ENCODE peak calls at places on chromosomes 3 and 15, in eight cellular contexts. O is PC-3, S is adrenal gland, M is heart left ventricle, P is body of pancreas, Q is OCI-LY7, F is lower lobe of right lung, B is psoas muscle. N is an unnamed sample.

GRCh38 chr3:137165117-137165806 is 207.5 kb downstream of the IL20RB start:
- DNase-seq in O (peak; percentile 29), S (no peak), M (no peak), P (no peak), Q (no peak), F (no peak), B (no peak), N (peak; percentile 43)

GRCh38 chr3:162022931-162023330 is 526.3 kb downstream of the OTOL1 start:
- DNase-seq in O (no peak), S (no peak), M (no peak), P (no peak), Q (no peak), F (no peak), B (no peak), N (no peak)

GRCh38 chr3:60064210-60065178 is 1014.7 kb upstream of the CFAP20DC start:
- DNase-seq in O (peak; percentile 22), S (no peak), M (no peak), P (no peak), Q (no peak), F (no peak), B (no peak), N (peak; percentile 80)

GRCh38 chr15:86373147-86373546 is 293.5 kb downstream of the AGBL1 start:
- DNase-seq in O (no peak), S (no peak), M (no peak), P (no peak), Q (no peak), F (no peak), B (no peak), N (no peak)

GRCh38 chr15:85581495-85581894 is 201.1 kb downstream of the AKAP13 start:
- DNase-seq in O (no peak), S (peak; percentile 32), M (peak; percentile 69), P (peak; percentile 66), Q (peak; percentile 19), F (peak; percentile 71), B (peak; percentile 64), N (no peak)

GRCh38 chr3:172981407-172981983 is 159.5 kb downstream of the SPATA16 start:
- DNase-seq in O (no peak), S (no peak), M (no peak), P (no peak), Q (no peak), F (no peak), B (no peak), N (no peak)

GRCh38 chr3:143850877-143851276 is 2.6 kb upstream of the SLC9A9 start:
- DNase-seq in O (no peak), S (no peak), M (no peak), P (no peak), Q (no peak), F (no peak), B (no peak), N (no peak)

GRCh38 chr3:4695846-4696245 is 202.7 kb downstream of the ITPR1 start:
- DNase-seq in O (peak; percentile 82), S (no peak), M (no peak), P (no peak), Q (no peak), F (no peak), B (no peak), N (no peak)

GRCh38 chr15:57518779-57519410 is 72.8 kb upstream of the MYZAP start:
- DNase-seq in O (no peak), S (no peak), M (no peak), P (no peak), Q (no peak), F (no peak), B (no peak), N (no peak)

GRCh38 chr3:113097821-113098516 is 107.2 kb downstream of the GTPBP8 start:
- DNase-seq in O (peak; percentile 97), S (no peak), M (no peak), P (no peak), Q (no peak), F (no peak), B (no peak), N (peak; percentile 87)

GRCh38 chr3:31882431-31882830 is 98.6 kb downstream of the OSBPL10 start:
- DNase-seq in O (no peak), S (no peak), M (no peak), P (no peak), Q (no peak), F (no peak), B (no peak), N (no peak)

GRCh38 chr3:177483182-177483967 is 286.1 kb upstream of the TBL1XR1 start:
- DNase-seq in O (peak; percentile 26), S (no peak), M (no peak), P (peak; percentile 37), Q (peak; percentile 6), F (no peak), B (no peak), N (no peak)

GRCh38 chr3:179265092-179265491 is 14.2 kb upstream of the KCNMB3 start:
- DNase-seq in O (no peak), S (no peak), M (no peak), P (no peak), Q (no peak), F (no peak), B (no peak), N (no peak)

GRCh38 chr15:75836953-75837321 is 6.3 kb upstream of the UBE2Q2 start:
- DNase-seq in O (peak; percentile 71), S (no peak), M (no peak), P (no peak), Q (no peak), F (peak; percentile 53), B (peak; percentile 30), N (peak; percentile 86)

GRCh38 chr3:82462977-82463376 is 701.5 kb upstream of the GBE1 start:
- DNase-seq in O (no peak), S (no peak), M (no peak), P (peak; percentile 13), Q (no peak), F (no peak), B (no peak), N (no peak)

GRCh38 chr3:62567097-62568021 is 194.0 kb upstream of the FEZF2 start:
- DNase-seq in O (no peak), S (peak; percentile 27), M (no peak), P (no peak), Q (no peak), F (peak; percentile 47), B (peak; percentile 26), N (peak; percentile 52)

GRCh38 chr3:62873672-62874397 is 1.4 kb downstream of the CADPS start:
- DNase-seq in O (no peak), S (peak; percentile 29), M (peak; percentile 60), P (peak; percentile 58), Q (peak; percentile 92), F (peak; percentile 44), B (no peak), N (no peak)

GRCh38 chr3:21543380-21544075 is 207.5 kb downstream of the ZNF385D start:
- DNase-seq in O (no peak), S (no peak), M (no peak), P (no peak), Q (no peak), F (no peak), B (no peak), N (no peak)

GRCh38 chr15:92807971-92808571 is 92.1 kb upstream of the CHD2 start:
- DNase-seq in O (peak; percentile 31), S (no peak), M (no peak), P (no peak), Q (peak; percentile 50), F (no peak), B (no peak), N (no peak)

GRCh38 chr15:77682564-77682963 is 49.9 kb upstream of the LINGO1 start:
- DNase-seq in O (no peak), S (no peak), M (no peak), P (no peak), Q (no peak), F (no peak), B (no peak), N (no peak)

GRCh38 chr3:183244981-183245476 is 8.0 kb upstream of the B3GNT5 start:
- DNase-seq in O (no peak), S (no peak), M (no peak), P (no peak), Q (no peak), F (no peak), B (no peak), N (no peak)

GRCh38 chr3:35505181-35505580 is 134.1 kb upstream of the ARPP21 start:
- DNase-seq in O (no peak), S (no peak), M (no peak), P (no peak), Q (no peak), F (no peak), B (peak; percentile 3), N (no peak)

GRCh38 chr15:28895566-28895965 is 9.8 kb downstream of the APBA2 start:
- DNase-seq in O (no peak), S (no peak), M (no peak), P (no peak), Q (no peak), F (peak; percentile 14), B (no peak), N (no peak)

GRCh38 chr3:38739396-38739689 is 76.7 kb downstream of the SCN10A start:
- DNase-seq in O (no peak), S (no peak), M (no peak), P (no peak), Q (no peak), F (no peak), B (no peak), N (no peak)

GRCh38 chr3:58665410-58665809 is 1.2 kb downstream of the FAM3D start:
- DNase-seq in O (no peak), S (no peak), M (no peak), P (no peak), Q (no peak), F (no peak), B (no peak), N (no peak)
- H3K4me3 ChIP-seq in O (no peak overlapping the region), S (no peak overlapping the region), M (no peak overlapping the region), P (no peak overlapping the region), Q (no peak overlapping the region), F (no peak overlapping the region), B (no peak overlapping the region), N (no peak overlapping the region)

GRCh38 chr3:109545746-109546145 is 208.4 kb upstream of the DPPA4 start:
- DNase-seq in O (no peak), S (no peak), M (no peak), P (no peak), Q (no peak), F (no peak), B (no peak), N (no peak)
- H3K27ac ChIP-seq in O (no peak overlapping the region), S (no peak overlapping the region), M (no peak overlapping the region), P (no peak overlapping the region), Q (no peak overlapping the region), F (no peak overlapping the region), B (no peak overlapping the region), N (no peak overlapping the region)

DNA sequence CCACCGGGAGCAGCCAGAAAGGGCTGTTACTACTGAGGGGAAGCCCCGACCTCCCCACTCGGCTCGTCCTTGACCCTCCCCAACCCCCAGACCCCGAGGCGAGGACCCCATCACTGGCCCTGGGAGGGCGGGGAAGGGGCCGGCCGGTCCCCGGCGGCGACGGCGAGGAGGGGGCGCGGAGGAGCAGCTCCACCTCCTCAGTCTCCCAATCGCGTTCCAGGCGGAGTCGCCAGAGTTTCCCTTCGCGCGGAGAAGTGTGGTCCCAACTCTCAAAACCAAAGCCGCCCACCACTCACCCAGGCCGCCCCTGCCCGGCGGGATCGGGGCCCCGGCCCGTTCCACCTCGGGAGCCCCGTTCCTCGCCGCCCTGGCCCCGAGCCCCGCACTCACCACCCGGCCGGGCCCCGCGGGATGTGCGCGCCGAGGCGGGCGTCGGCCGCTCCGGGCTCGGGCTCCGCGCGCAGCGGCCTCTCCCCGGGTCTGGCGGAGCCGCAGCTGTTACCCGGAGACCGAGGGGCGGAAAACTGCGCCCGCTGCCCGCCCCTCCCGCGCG is 947 bp downstream of the PLXNB1 start:
- DNase-seq in O (peak; percentile 29), S (peak; percentile 40), M (peak; percentile 65), P (peak; percentile 57), Q (no peak), F (peak; percentile 53), B (peak; percentile 47), N (no peak)
- H3K36me3 ChIP-seq in O (peaks cover 7% of the 10 kb centered on the region), S (no peaks in the 10 kb centered on the region), M (peaks cover 16% of the 10 kb centered on the region), P (no peaks in the 10 kb centered on the region), Q (peaks cover 28% of the 10 kb centered on the region), F (peaks cover 17% of the 10 kb centered on the region), B (no peaks in the 10 kb centered on the region), N (peaks cover 2% of the 10 kb centered on the region)

GRCh38 chr15:22963546-22964125 is 16.5 kb downstream of the CYFIP1 start:
- DNase-seq in O (no peak), S (no peak), M (no peak), P (no peak), Q (no peak), F (no peak), B (no peak), N (no peak)
- H3K4me3 ChIP-seq in O (no peak overlapping the region), S (no peak overlapping the region), M (no peak overlapping the region), P (no peak overlapping the region), Q (no peak overlapping the region), F (no peak overlapping the region), B (no peak overlapping the region), N (no peak overlapping the region)

N was measured in brain microvascular endothelial cell.